ENCODE peak calls at places on chromosomes 13 and 19, in ten cellular contexts. H, K, M, J, B, A, P, Y, Z and C are unnamed samples.

GRCh38 chr19:33437351-33438015 is 64.0 kb downstream of the CEBPG start:
- DNase-seq in H (no peak), K (peak; percentile 22), M (no peak), J (no peak), B (peak; percentile 66), A (peak; percentile 12), P (no peak), Y (no peak), Z (no peak), C (no peak)

GRCh38 chr19:3366761-3367571 is 583 bp downstream of the NFIC start:
- DNase-seq in H (peak; percentile 77), K (peak; percentile 89), M (no peak), J (peak; percentile 65), B (peak; percentile 66), A (peak; percentile 70), P (no peak), Y (no peak), Z (no peak), C (no peak)

GRCh38 chr19:11624064-11624463 is 26.8 kb downstream of the ZNF627 start:
- DNase-seq in H (no peak), K (no peak), M (no peak), J (no peak), B (no peak), A (no peak), P (no peak), Y (no peak), Z (peak; percentile 57), C (no peak)

GRCh38 chr13:93646247-93646646 is 419.6 kb downstream of the GPC6 start:
- DNase-seq in H (no peak), K (no peak), M (no peak), J (no peak), B (no peak), A (no peak), P (no peak), Y (no peak), Z (peak; percentile 76), C (no peak)

GRCh38 chr13:73228546-73228945 is 169.7 kb downstream of the KLF5 start:
- DNase-seq in H (no peak), K (no peak), M (no peak), J (no peak), B (no peak), A (no peak), P (no peak), Y (peak; percentile 3), Z (peak; percentile 14), C (no peak)

GRCh38 chr13:62119739-62120700 is 704.4 kb upstream of the PCDH20 start:
- DNase-seq in H (no peak), K (no peak), M (no peak), J (peak; percentile 15), B (no peak), A (no peak), P (no peak), Y (no peak), Z (peak; percentile 12), C (no peak)

GRCh38 chr19:15124572-15125231 is 17.5 kb downstream of the SYDE1 start:
- DNase-seq in H (no peak), K (no peak), M (no peak), J (no peak), B (no peak), A (peak; percentile 60), P (no peak), Y (peak; percentile 77), Z (no peak), C (no peak)

GRCh38 chr19:21835810-21836444 is at the start of gene ZNF43:
- DNase-seq in H (peak; percentile 96), K (peak; percentile 99), M (peak; percentile 86), J (peak; percentile 96), B (peak; percentile 97), A (peak; percentile 95), P (peak; percentile 80), Y (peak; percentile 89), Z (peak; percentile 95), C (peak; percentile 96)

GRCh38 chr19:48966541-48967345 is 1.6 kb downstream of the FTL start:
- DNase-seq in H (no peak), K (no peak), M (no peak), J (peak; percentile 79), B (no peak), A (no peak), P (no peak), Y (no peak), Z (peak; percentile 43), C (no peak)

GRCh38 chr13:106143392-106143791 is 392.1 kb downstream of the EFNB2 start:
- DNase-seq in H (no peak), K (no peak), M (no peak), J (no peak), B (no peak), A (no peak), P (peak; percentile 31), Y (no peak), Z (no peak), C (no peak)

GRCh38 chr19:4745986-4746385 is 22.3 kb upstream of the DPP9 start:
- DNase-seq in H (no peak), K (no peak), M (no peak), J (no peak), B (no peak), A (no peak), P (no peak), Y (no peak), Z (no peak), C (no peak)

GRCh38 chr19:4749870-4750269 is 26.2 kb upstream of the DPP9 start:
- DNase-seq in H (no peak), K (no peak), M (no peak), J (no peak), B (peak; percentile 42), A (no peak), P (no peak), Y (no peak), Z (no peak), C (no peak)

GRCh38 chr19:4748589-4748988 is 24.9 kb upstream of the DPP9 start:
- DNase-seq in H (no peak), K (no peak), M (no peak), J (no peak), B (no peak), A (no peak), P (no peak), Y (no peak), Z (no peak), C (no peak)

GRCh38 chr19:4744451-4745170 is 21.0 kb upstream of the DPP9 start:
- DNase-seq in H (no peak), K (no peak), M (no peak), J (no peak), B (no peak), A (no peak), P (peak; percentile 77), Y (no peak), Z (peak; percentile 96), C (no peak)

GRCh38 chr19:4748185-4748584 is 24.5 kb upstream of the DPP9 start:
- DNase-seq in H (no peak), K (no peak), M (no peak), J (no peak), B (no peak), A (no peak), P (no peak), Y (no peak), Z (no peak), C (no peak)
- TF ChIP-seq CTCF in H (no peak), K (no peak), M (no peak), J (no peak), B (no peak), A (no peak), P (no peak), Y (no peak), Z (no peak), C (no peak)

GRCh38 chr19:44807652-44808462 is 1.0 kb upstream of the BCAM start:
- DNase-seq in H (no peak), K (peak; percentile 92), M (peak; percentile 77), J (peak; percentile 87), B (no peak), A (peak; percentile 80), P (peak; percentile 15), Y (no peak), Z (peak; percentile 48), C (no peak)
- TF ChIP-seq CTCF in H (no peak), K (peak; percentile 60), M (peak; percentile 35), J (peak; percentile 71), B (peak; percentile 52), A (peak; percentile 49), P (peak; percentile 53), Y (no peak), Z (peak; percentile 57), C (no peak)

GRCh38 chr13:23963184-23963931 is 66.1 kb upstream of the C1QTNF9B start:
- DNase-seq in H (no peak), K (no peak), M (no peak), J (no peak), B (no peak), A (no peak), P (no peak), Y (no peak), Z (no peak), C (no peak)

GRCh38 chr13:23963947-23964346 is 66.6 kb upstream of the C1QTNF9B start:
- DNase-seq in H (no peak), K (no peak), M (no peak), J (no peak), B (no peak), A (no peak), P (no peak), Y (no peak), Z (no peak), C (no peak)

GRCh38 chr13:23959231-23959862 is 62.0 kb upstream of the C1QTNF9B start:
- DNase-seq in H (no peak), K (no peak), M (no peak), J (no peak), B (no peak), A (no peak), P (no peak), Y (no peak), Z (peak; percentile 31), C (no peak)

GRCh38 chr13:23956106-23956505 is 58.8 kb upstream of the C1QTNF9B start:
- DNase-seq in H (no peak), K (no peak), M (no peak), J (no peak), B (no peak), A (no peak), P (no peak), Y (no peak), Z (peak; percentile 35), C (no peak)

GRCh38 chr13:23960566-23961156 is 63.4 kb upstream of the C1QTNF9B start:
- DNase-seq in H (no peak), K (no peak), M (peak; percentile 40), J (peak; percentile 57), B (no peak), A (no peak), P (no peak), Y (no peak), Z (peak; percentile 68), C (no peak)
- TF ChIP-seq CTCF in H (peak; percentile 35), K (peak; percentile 54), M (peak; percentile 57), J (peak; percentile 83), B (peak; percentile 84), A (peak; percentile 63), P (peak; percentile 81), Y (peak; percentile 54), Z (peak; percentile 80), C (no peak)

GRCh38 chr19:37987356-37988332 is 80.6 kb downstream of the SIPA1L3 start:
- DNase-seq in H (no peak), K (no peak), M (peak; percentile 34), J (peak; percentile 51), B (no peak), A (no peak), P (no peak), Y (no peak), Z (no peak), C (no peak)
- TF ChIP-seq CTCF in H (no peak), K (no peak), M (peak; percentile 32), J (peak; percentile 62), B (no peak), A (no peak), P (no peak), Y (no peak), Z (peak; percentile 23), C (no peak)